ENCODE peak calls at places on chromosomes 6 and 20, in six cellular contexts. O is bronchial epithelial cell, G is DMS153, Q is type B pancreatic cell, U is HS-27A, V is SK-N-DZ. J is an unnamed sample.

GRCh38 chr20:58420798-58421496 is 31.9 kb downstream of the VAPB start:
- DNase-seq in O (peak), G (no peak), Q (no peak), U (peak), V (no peak), J (no peak)

GRCh38 chr6:82951935-82952334 is 113.7 kb downstream of the UBE3D start:
- DNase-seq in O (no peak), G (no peak), Q (no peak), U (no peak), V (no peak), J (no peak)

GRCh38 chr6:5752282-5752681 is 254.4 kb downstream of the NRN1 start:
- DNase-seq in O (peak), G (no peak), Q (no peak), U (no peak), V (peak), J (no peak)

GRCh38 chr20:46226602-46227001 is 81.7 kb downstream of the CDH22 start:
- DNase-seq in O (peak), G (no peak), Q (no peak), U (no peak), V (no peak), J (no peak)

GRCh38 chr6:14917511-14917910 is 328.4 kb upstream of the JARID2 start:
- DNase-seq in O (no peak), G (no peak), Q (no peak), U (no peak), V (no peak), J (no peak)

GRCh38 chr6:34154668-34155447 is 9.0 kb upstream of the GRM4 start:
- DNase-seq in O (no peak), G (no peak), Q (peak), U (no peak), V (peak), J (peak)

GRCh38 chr20:10670521-10671220 is 3.1 kb downstream of the JAG1 start:
- DNase-seq in O (no peak), G (no peak), Q (no peak), U (no peak), V (no peak), J (no peak)

GRCh38 chr6:150037526-150038201 is 12.3 kb upstream of the RAET1L start:
- DNase-seq in O (no peak), G (no peak), Q (no peak), U (no peak), V (no peak), J (no peak)

GRCh38 chr6:133187657-133188453 is 53.3 kb upstream of the EYA4 start:
- DNase-seq in O (peak), G (no peak), Q (no peak), U (no peak), V (peak), J (no peak)

GRCh38 chr20:36575066-36575743 is 1.8 kb downstream of the TGIF2 start:
- DNase-seq in O (no peak), G (peak), Q (no peak), U (no peak), V (peak), J (peak)

GRCh38 chr6:4858194-4859028 is 82.2 kb downstream of the CDYL start:
- DNase-seq in O (peak), G (no peak), Q (no peak), U (no peak), V (no peak), J (no peak)

GRCh38 chr6:7726416-7727149 is 684 bp downstream of the BMP6 start:
- DNase-seq in O (no peak), G (no peak), Q (no peak), U (no peak), V (no peak), J (peak)

GRCh38 chr6:31058128-31058894 is 48.0 kb downstream of the MUC22 start:
- DNase-seq in O (peak), G (peak), Q (no peak), U (peak), V (no peak), J (peak)

GRCh38 chr6:169990095-169991030 is 238.9 kb downstream of the ERMARD start:
- DNase-seq in O (no peak), G (no peak), Q (peak), U (no peak), V (no peak), J (no peak)

GRCh38 chr6:12911387-12911960 is 194.9 kb downstream of the PHACTR1 start:
- DNase-seq in O (peak), G (no peak), Q (no peak), U (no peak), V (peak), J (peak)

GRCh38 chr6:79946773-79947190 is 571 bp downstream of the ELOVL4 start:
- DNase-seq in O (peak), G (no peak), Q (no peak), U (no peak), V (peak), J (peak)

GRCh38 chr6:121309768-121310473 is 24.4 kb downstream of the TBC1D32 start:
- DNase-seq in O (peak), G (no peak), Q (no peak), U (peak), V (no peak), J (no peak)

GRCh38 chr6:157034433-157035230 is 257.5 kb downstream of the ARID1B start:
- DNase-seq in O (peak), G (no peak), Q (no peak), U (no peak), V (peak), J (peak)

GRCh38 chr6:143940011-143940597 is 68.0 kb downstream of the PLAGL1 start:
- DNase-seq in O (peak), G (no peak), Q (no peak), U (peak), V (peak), J (peak)

GRCh38 chr6:98634569-98634968 is 199.8 kb upstream of the POU3F2 start:
- DNase-seq in O (peak), G (no peak), Q (no peak), U (no peak), V (no peak), J (no peak)

GRCh38 chr20:59737073-59737691 is 132.8 kb downstream of the PHACTR3 start:
- DNase-seq in O (no peak), G (no peak), Q (no peak), U (no peak), V (no peak), J (no peak)

GRCh38 chr6:34696189-34696738 is 303 bp downstream of the ILRUN start:
- DNase-seq in O (no peak), G (no peak), Q (no peak), U (no peak), V (no peak), J (no peak)

GRCh38 chr6:17494919-17495318 is 101.5 kb downstream of the CAP2 start:
- DNase-seq in O (no peak), G (no peak), Q (peak), U (no peak), V (no peak), J (no peak)

GRCh38 chr6:86477510-86478166 is 459.7 kb upstream of the HTR1E start:
- DNase-seq in O (no peak), G (peak), Q (no peak), U (no peak), V (no peak), J (no peak)

GRCh38 chr6:43436577-43437282 is 9.4 kb downstream of the ABCC10 start:
- DNase-seq in O (peak), G (no peak), Q (no peak), U (peak), V (no peak), J (no peak)

GRCh38 chr20:25299801-25300200 is 51.9 kb downstream of the PYGB start:
- DNase-seq in O (peak), G (no peak), Q (no peak), U (no peak), V (no peak), J (peak)

GRCh38 chr6:87154641-87155271 is 609 bp upstream of the ZNF292 start:
- DNase-seq in O (peak), G (peak), Q (no peak), U (no peak), V (no peak), J (peak)

GRCh38 chr20:37980876-37981275 is 52.4 kb downstream of the TTI1 start:
- DNase-seq in O (no peak), G (no peak), Q (no peak), U (no peak), V (no peak), J (no peak)

GRCh38 chr6:136343700-136344099 is 54.1 kb upstream of the BCLAF1 start:
- DNase-seq in O (no peak), G (no peak), Q (no peak), U (no peak), V (no peak), J (no peak)

GRCh38 chr6:35080016-35080680 is 61.0 kb downstream of the TCP11 start:
- DNase-seq in O (no peak), G (no peak), Q (no peak), U (no peak), V (no peak), J (no peak)

GRCh38 chr20:56689852-56690485 is 60.9 kb downstream of the TFAP2C start:
- DNase-seq in O (no peak), G (peak), Q (no peak), U (no peak), V (no peak), J (no peak)

GRCh38 chr6:134063121-134063965 is 10.9 kb upstream of the SLC2A12 start:
- DNase-seq in O (no peak), G (peak), Q (no peak), U (no peak), V (no peak), J (no peak)

GRCh38 chr6:14924126-14925024 is 321.5 kb upstream of the JARID2 start:
- DNase-seq in O (no peak), G (peak), Q (no peak), U (no peak), V (peak), J (no peak)

GRCh38 chr6:170147832-170148708 is 142.8 kb downstream of the DLL1 start:
- DNase-seq in O (no peak), G (peak), Q (no peak), U (no peak), V (no peak), J (no peak)

GRCh38 chr20:36802326-36803223 is 29.0 kb upstream of the DSN1 start:
- DNase-seq in O (peak), G (no peak), Q (no peak), U (no peak), V (no peak), J (no peak)

GRCh38 chr6:2976571-2977085 is 5.3 kb upstream of the SERPINB6 start:
- DNase-seq in O (peak), G (no peak), Q (no peak), U (no peak), V (no peak), J (no peak)

GRCh38 chr6:137903933-137904821 is 37.1 kb downstream of the TNFAIP3 start:
- DNase-seq in O (peak), G (no peak), Q (no peak), U (no peak), V (no peak), J (no peak)

GRCh38 chr6:112691289-112691688 is 344.2 kb downstream of the RFPL4B start:
- DNase-seq in O (peak), G (no peak), Q (no peak), U (peak), V (no peak), J (no peak)